ENCODE peak calls at places on chromosomes 4 and X, in six cellular contexts. J, H, B, Z, I and Y are unnamed samples.
A peak's percentile ranks its signal among the peaks of the same experiment; 100 is the strongest.

GRCh38 chrX:110743679-110744340 is 51.8 kb downstream of the CHRDL1 start:
- DNase-seq in J (no peak), H (no peak), B (peak; percentile 2), Z (no peak), I (no peak), Y (no peak)

GRCh38 chrX:42567268-42567667 is 210.7 kb downstream of the PPP1R2C start:
- DNase-seq in J (peak; percentile 32), H (no peak), B (no peak), Z (no peak), I (no peak), Y (no peak)

GRCh38 chr4:26377352-26378311 is 56.8 kb downstream of the RBPJ start:
- DNase-seq in J (no peak), H (no peak), B (no peak), Z (no peak), I (no peak), Y (no peak)

GRCh38 chr4:107736924-107737448 is 17.0 kb upstream of the PAPSS1 start:
- DNase-seq in J (no peak), H (peak; percentile 19), B (peak; percentile 57), Z (no peak), I (peak; percentile 69), Y (peak; percentile 56)

GRCh38 chr4:125520258-125520990 is 205.7 kb downstream of the FAT4 start:
- DNase-seq in J (peak; percentile 43), H (no peak), B (peak; percentile 41), Z (no peak), I (no peak), Y (no peak)

GRCh38 chr4:37685211-37685725 is 908 bp downstream of the RELL1 start:
- DNase-seq in J (no peak), H (peak; percentile 29), B (peak; percentile 82), Z (no peak), I (no peak), Y (no peak)

GRCh38 chrX:153032397-153033118 is 23.7 kb upstream of the PNMA3 start:
- DNase-seq in J (peak; percentile 25), H (peak; percentile 73), B (peak; percentile 18), Z (peak; percentile 64), I (peak; percentile 21), Y (peak; percentile 53)

GRCh38 chr4:122456228-122457106 is at the start of gene IL2:
- DNase-seq in J (no peak), H (no peak), B (no peak), Z (no peak), I (no peak), Y (no peak)

GRCh38 chr4:83112678-83113428 is 1.7 kb downstream of the PLAC8 start:
- DNase-seq in J (peak; percentile 45), H (peak; percentile 26), B (peak; percentile 12), Z (peak; percentile 51), I (peak; percentile 58), Y (no peak)

GRCh38 chrX:123424546-123424945 is 240.5 kb downstream of the GRIA3 start:
- DNase-seq in J (peak; percentile 43), H (no peak), B (peak; percentile 27), Z (no peak), I (no peak), Y (no peak)

GRCh38 chr4:38128478-38129451 is 168.6 kb downstream of the PTTG2 start:
- DNase-seq in J (no peak), H (peak; percentile 60), B (peak; percentile 89), Z (no peak), I (peak; percentile 91), Y (peak; percentile 67)

GRCh38 chr4:140091305-140091704 is 62.7 kb downstream of the MAML3 start:
- DNase-seq in J (no peak), H (no peak), B (no peak), Z (no peak), I (no peak), Y (no peak)

GRCh38 chr4:128284317-128284716 is 3.3 kb downstream of the PGRMC2 start:
- DNase-seq in J (no peak), H (no peak), B (no peak), Z (no peak), I (no peak), Y (no peak)

GRCh38 chrX:22310779-22311178 is 38.1 kb downstream of the CBLL2 start:
- DNase-seq in J (no peak), H (no peak), B (peak; percentile 48), Z (no peak), I (no peak), Y (no peak)

GRCh38 chrX:69320116-69320515 is 154.9 kb upstream of the PJA1 start:
- DNase-seq in J (no peak), H (no peak), B (no peak), Z (no peak), I (no peak), Y (no peak)

GRCh38 chrX:989959-990510 is 222.4 kb downstream of the CRLF2 start:
- DNase-seq in J (peak; percentile 95), H (peak; percentile 73), B (peak; percentile 56), Z (no peak), I (no peak), Y (no peak)

GRCh38 chr4:163415668-163416067 is 57.9 kb downstream of the TKTL2 start:
- DNase-seq in J (no peak), H (no peak), B (no peak), Z (no peak), I (no peak), Y (no peak)

DNA sequence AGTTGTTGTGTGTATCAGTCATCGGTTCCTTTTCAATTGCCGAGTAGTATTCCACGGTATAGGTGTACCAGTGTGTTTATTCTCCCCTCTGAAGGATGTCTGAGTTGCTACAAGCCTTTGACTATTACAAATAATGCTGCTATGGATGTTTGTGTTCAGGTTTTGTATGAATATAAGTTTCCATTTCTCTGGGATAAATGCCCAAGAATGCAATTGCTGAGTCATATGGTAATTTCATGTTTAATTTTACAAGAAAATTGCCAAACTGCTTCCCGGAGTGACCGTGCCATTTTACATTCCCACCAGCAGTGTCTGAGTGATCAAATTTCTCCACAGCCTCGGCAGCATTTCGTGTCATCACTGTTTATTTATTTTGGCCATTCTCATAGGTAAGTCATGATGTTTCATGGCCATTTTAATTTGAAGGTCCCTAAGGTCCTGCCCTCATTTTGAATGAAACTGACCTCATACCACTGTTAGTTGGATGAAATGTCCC is 73.9 kb downstream of the IRF2 start:
- DNase-seq in J (peak; percentile 89), H (no peak), B (peak; percentile 97), Z (peak; percentile 42), I (no peak), Y (peak; percentile 41)
- TF ChIP-seq CTCF in J (peak; percentile 60), H (no peak), B (peak; percentile 55), Z (no peak), I (no peak), Y (no peak)

DNA sequence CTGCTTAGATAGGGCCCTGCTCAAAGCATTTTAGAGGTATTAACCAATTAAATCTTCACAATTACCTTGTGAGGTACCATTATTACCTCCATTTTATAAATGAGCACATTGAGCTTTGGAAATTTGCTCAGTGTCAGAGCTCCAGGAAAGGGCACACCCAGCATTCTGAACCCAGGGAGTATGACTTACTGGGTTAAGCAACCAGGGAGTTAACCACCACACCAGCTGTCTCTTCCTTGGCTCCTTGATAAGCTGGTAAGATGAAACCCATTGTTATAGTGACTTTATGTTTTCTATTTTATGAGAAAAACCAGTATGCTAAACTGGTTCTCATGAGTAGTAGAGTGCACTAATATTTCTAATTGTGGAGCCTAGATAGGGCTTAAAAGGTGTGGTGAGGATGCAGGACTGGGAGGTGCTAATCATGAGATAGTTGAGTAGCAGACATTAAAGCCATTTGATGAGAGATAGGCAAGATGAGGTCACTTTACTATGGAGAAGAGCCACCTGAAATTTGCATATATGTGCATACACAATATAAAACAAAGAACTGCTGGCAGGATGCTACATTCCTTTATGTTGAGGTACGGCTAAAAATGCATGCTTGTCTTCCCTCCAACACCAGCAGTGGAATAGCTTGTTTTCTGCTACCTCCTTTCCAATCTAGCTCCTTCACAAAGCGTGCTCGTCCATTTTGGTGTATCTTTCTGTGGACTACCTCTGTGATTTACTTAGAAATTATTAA is 556.1 kb downstream of the SPRY1 start:
- DNase-seq in J (no peak), H (no peak), B (peak; percentile 47), Z (no peak), I (no peak), Y (no peak)
- H3K27ac ChIP-seq in J (no peak overlapping the region), H (no peak overlapping the region), B (no peak overlapping the region), Z (no peak overlapping the region), I (no peak overlapping the region), Y (no peak overlapping the region)

GRCh38 chr4:3444351-3445110 is 2.8 kb downstream of the HGFAC start:
- DNase-seq in J (no peak), H (no peak), B (no peak), Z (no peak), I (no peak), Y (no peak)

GRCh38 chr4:3445111-3445820 is 3.5 kb downstream of the HGFAC start:
- DNase-seq in J (no peak), H (no peak), B (no peak), Z (no peak), I (no peak), Y (no peak)

GRCh38 chr4:3442460-3442958 is 741 bp downstream of the HGFAC start:
- DNase-seq in J (no peak), H (no peak), B (no peak), Z (no peak), I (peak; percentile 58), Y (no peak)

GRCh38 chr4:3442959-3443749 is 1.4 kb downstream of the HGFAC start:
- DNase-seq in J (no peak), H (peak; percentile 47), B (no peak), Z (peak; percentile 68), I (peak; percentile 39), Y (peak; percentile 53)

DNA sequence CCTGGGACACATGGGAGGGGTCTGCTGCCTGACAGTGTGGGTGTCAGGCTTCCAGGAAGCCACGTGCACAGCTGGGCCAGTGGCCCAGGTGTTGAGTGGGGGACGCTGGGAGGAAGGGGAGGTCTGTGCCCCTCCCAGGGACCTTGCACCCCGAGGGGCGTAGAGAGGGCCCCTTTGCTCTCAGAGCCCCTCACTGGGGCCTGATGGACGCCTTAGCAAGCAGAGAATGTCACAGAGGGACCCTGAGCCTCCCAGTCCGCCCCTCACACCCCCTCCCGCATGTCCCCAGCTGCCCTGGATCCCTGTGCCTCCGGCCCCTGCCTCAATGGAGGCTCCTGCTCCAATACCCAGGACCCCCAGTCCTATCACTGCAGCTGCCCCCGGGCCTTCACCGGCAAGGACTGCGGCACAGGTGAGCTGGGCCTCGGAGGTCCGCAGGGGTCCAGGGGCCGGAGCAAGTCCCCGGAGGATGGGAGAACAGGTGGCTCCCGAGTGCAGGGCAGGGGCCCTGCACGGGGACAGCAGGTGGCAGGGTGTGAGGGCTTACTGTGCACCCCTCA is 2.1 kb downstream of the HGFAC start:
- DNase-seq in J (no peak), H (no peak), B (no peak), Z (no peak), I (no peak), Y (no peak)
- TF ChIP-seq CTCF in J (no peak), H (peak; percentile 36), B (no peak), Z (peak; percentile 34), I (no peak), Y (peak; percentile 62)

GRCh38 chr4:4859799-4860380 is 425 bp downstream of the MSX1 start:
- DNase-seq in J (no peak), H (no peak), B (no peak), Z (no peak), I (no peak), Y (no peak)
- H3K27ac ChIP-seq in J (no peak overlapping the region), H (peak overlapping the region; percentile 15), B (no peak overlapping the region), Z (no peak overlapping the region), I (peak overlapping the region; percentile 78), Y (no peak overlapping the region)

GRCh38 chr4:7462509-7462971 is 27.8 kb upstream of the PSAPL1 start:
- DNase-seq in J (no peak), H (no peak), B (peak; percentile 2), Z (peak; percentile 44), I (peak; percentile 46), Y (peak; percentile 60)
- TF ChIP-seq CTCF in J (no peak), H (no peak), B (peak; percentile 8), Z (no peak), I (peak; percentile 64), Y (peak; percentile 69)